ENCODE peak calls at places on chromosomes 5 and 9, in five cellular contexts. One of them, this sample, is unnamed.

GRCh38 chr5:15704397-15704947 is 204.5 kb downstream of the FBXL7 start:
- ATAC-seq in T-cell: no peak
- ATAC-seq in activated CD4-positive, CD25-positive, alpha-beta regulatory T cell treated with anti-CD3 and anti-CD28 coated beads, Interleukin-2, amount 50 U/mL, for 24 hours: no peak
- ATAC-seq in activated CD8-positive, alpha-beta T cell treated with anti-CD3 and anti-CD28 coated beads for 36 hours: no peak
- ATAC-seq in upper lobe of left lung: no peak
- ATAC-seq in this sample: no peak

GRCh38 chr5:77168884-77169254 is 41.6 kb upstream of the PDE8B start:
- ATAC-seq in activated CD4-positive, CD25-positive, alpha-beta regulatory T cell treated with anti-CD3 and anti-CD28 coated beads, Interleukin-2, amount 50 U/mL, for 24 hours: no peak
- ATAC-seq in activated CD8-positive, alpha-beta T cell treated with anti-CD3 and anti-CD28 coated beads for 36 hours: no peak
- ATAC-seq in upper lobe of left lung: no peak
- ATAC-seq in T-cell: no peak
- ATAC-seq in this sample: no peak

GRCh38 chr5:42581845-42582244 is 158.6 kb downstream of the GHR start:
- ATAC-seq in activated CD8-positive, alpha-beta T cell treated with anti-CD3 and anti-CD28 coated beads for 36 hours: no peak
- ATAC-seq in upper lobe of left lung: peak
- ATAC-seq in activated CD4-positive, CD25-positive, alpha-beta regulatory T cell treated with anti-CD3 and anti-CD28 coated beads, Interleukin-2, amount 50 U/mL, for 24 hours: no peak
- ATAC-seq in T-cell: no peak
- ATAC-seq in this sample: peak

GRCh38 chr5:136064510-136064909 is 35.7 kb downstream of the TGFBI start:
- ATAC-seq in activated CD8-positive, alpha-beta T cell treated with anti-CD3 and anti-CD28 coated beads for 36 hours: no peak
- ATAC-seq in upper lobe of left lung: no peak
- ATAC-seq in T-cell: no peak
- ATAC-seq in activated CD4-positive, CD25-positive, alpha-beta regulatory T cell treated with anti-CD3 and anti-CD28 coated beads, Interleukin-2, amount 50 U/mL, for 24 hours: no peak
- ATAC-seq in this sample: no peak

GRCh38 chr9:18857769-18858168 is 175.2 kb downstream of the SAXO1 start:
- ATAC-seq in upper lobe of left lung: no peak
- ATAC-seq in activated CD8-positive, alpha-beta T cell treated with anti-CD3 and anti-CD28 coated beads for 36 hours: no peak
- ATAC-seq in T-cell: no peak
- ATAC-seq in activated CD4-positive, CD25-positive, alpha-beta regulatory T cell treated with anti-CD3 and anti-CD28 coated beads, Interleukin-2, amount 50 U/mL, for 24 hours: no peak
- ATAC-seq in this sample: peak

GRCh38 chr9:95980262-95981125 is 105.0 kb downstream of the ERCC6L2 start:
- ATAC-seq in activated CD8-positive, alpha-beta T cell treated with anti-CD3 and anti-CD28 coated beads for 36 hours: no peak
- ATAC-seq in upper lobe of left lung: no peak
- ATAC-seq in activated CD4-positive, CD25-positive, alpha-beta regulatory T cell treated with anti-CD3 and anti-CD28 coated beads, Interleukin-2, amount 50 U/mL, for 24 hours: peak
- ATAC-seq in T-cell: no peak
- ATAC-seq in this sample: peak

GRCh38 chr5:164204338-164204946 is 699.0 kb downstream of the MAT2B start:
- ATAC-seq in activated CD8-positive, alpha-beta T cell treated with anti-CD3 and anti-CD28 coated beads for 36 hours: no peak
- ATAC-seq in T-cell: no peak
- ATAC-seq in activated CD4-positive, CD25-positive, alpha-beta regulatory T cell treated with anti-CD3 and anti-CD28 coated beads, Interleukin-2, amount 50 U/mL, for 24 hours: no peak
- ATAC-seq in upper lobe of left lung: no peak
- ATAC-seq in this sample: no peak

GRCh38 chr5:115947260-115947659 is 15.0 kb upstream of the LVRN start:
- ATAC-seq in upper lobe of left lung: no peak
- ATAC-seq in T-cell: no peak
- ATAC-seq in activated CD4-positive, CD25-positive, alpha-beta regulatory T cell treated with anti-CD3 and anti-CD28 coated beads, Interleukin-2, amount 50 U/mL, for 24 hours: no peak
- ATAC-seq in activated CD8-positive, alpha-beta T cell treated with anti-CD3 and anti-CD28 coated beads for 36 hours: no peak
- ATAC-seq in this sample: no peak

GRCh38 chr9:137117269-137117731 is 2.8 kb upstream of the DPP7 start:
- ATAC-seq in activated CD4-positive, CD25-positive, alpha-beta regulatory T cell treated with anti-CD3 and anti-CD28 coated beads, Interleukin-2, amount 50 U/mL, for 24 hours: no peak
- ATAC-seq in upper lobe of left lung: no peak
- ATAC-seq in activated CD8-positive, alpha-beta T cell treated with anti-CD3 and anti-CD28 coated beads for 36 hours: no peak
- ATAC-seq in T-cell: no peak
- ATAC-seq in this sample: no peak

GRCh38 chr5:181133610-181134231 is 2.8 kb upstream of the OR2V1 start:
- ATAC-seq in T-cell: no peak
- ATAC-seq in upper lobe of left lung: no peak
- ATAC-seq in activated CD8-positive, alpha-beta T cell treated with anti-CD3 and anti-CD28 coated beads for 36 hours: no peak
- ATAC-seq in activated CD4-positive, CD25-positive, alpha-beta regulatory T cell treated with anti-CD3 and anti-CD28 coated beads, Interleukin-2, amount 50 U/mL, for 24 hours: no peak
- ATAC-seq in this sample: no peak

GRCh38 chr5:136667789-136668188 is 302.4 kb upstream of the TRPC7 start:
- ATAC-seq in T-cell: no peak
- ATAC-seq in activated CD4-positive, CD25-positive, alpha-beta regulatory T cell treated with anti-CD3 and anti-CD28 coated beads, Interleukin-2, amount 50 U/mL, for 24 hours: no peak
- ATAC-seq in upper lobe of left lung: peak
- ATAC-seq in activated CD8-positive, alpha-beta T cell treated with anti-CD3 and anti-CD28 coated beads for 36 hours: no peak
- ATAC-seq in this sample: no peak

GRCh38 chr5:179165421-179166170 is 105.4 kb downstream of the ZNF354C start:
- ATAC-seq in upper lobe of left lung: no peak
- ATAC-seq in activated CD4-positive, CD25-positive, alpha-beta regulatory T cell treated with anti-CD3 and anti-CD28 coated beads, Interleukin-2, amount 50 U/mL, for 24 hours: no peak
- ATAC-seq in T-cell: no peak
- ATAC-seq in activated CD8-positive, alpha-beta T cell treated with anti-CD3 and anti-CD28 coated beads for 36 hours: no peak
- ATAC-seq in this sample: no peak

GRCh38 chr5:17305964-17306725 is 88.7 kb downstream of the BASP1 start:
- ATAC-seq in T-cell: no peak
- ATAC-seq in activated CD4-positive, CD25-positive, alpha-beta regulatory T cell treated with anti-CD3 and anti-CD28 coated beads, Interleukin-2, amount 50 U/mL, for 24 hours: no peak
- ATAC-seq in upper lobe of left lung: peak
- ATAC-seq in activated CD8-positive, alpha-beta T cell treated with anti-CD3 and anti-CD28 coated beads for 36 hours: no peak
- ATAC-seq in this sample: no peak

GRCh38 chr9:76650692-76651091 is 113.5 kb upstream of the PCA3 start:
- ATAC-seq in T-cell: no peak
- ATAC-seq in activated CD4-positive, CD25-positive, alpha-beta regulatory T cell treated with anti-CD3 and anti-CD28 coated beads, Interleukin-2, amount 50 U/mL, for 24 hours: no peak
- ATAC-seq in activated CD8-positive, alpha-beta T cell treated with anti-CD3 and anti-CD28 coated beads for 36 hours: no peak
- ATAC-seq in upper lobe of left lung: no peak
- ATAC-seq in this sample: no peak

GRCh38 chr5:138316355-138316754 is 15.2 kb downstream of the CDC25C start:
- ATAC-seq in activated CD4-positive, CD25-positive, alpha-beta regulatory T cell treated with anti-CD3 and anti-CD28 coated beads, Interleukin-2, amount 50 U/mL, for 24 hours: no peak
- ATAC-seq in T-cell: no peak
- ATAC-seq in upper lobe of left lung: no peak
- ATAC-seq in activated CD8-positive, alpha-beta T cell treated with anti-CD3 and anti-CD28 coated beads for 36 hours: no peak
- ATAC-seq in this sample: no peak

GRCh38 chr9:78871452-78872331 is 574.8 kb downstream of the PSAT1 start:
- ATAC-seq in activated CD4-positive, CD25-positive, alpha-beta regulatory T cell treated with anti-CD3 and anti-CD28 coated beads, Interleukin-2, amount 50 U/mL, for 24 hours: no peak
- ATAC-seq in T-cell: no peak
- ATAC-seq in upper lobe of left lung: no peak
- ATAC-seq in activated CD8-positive, alpha-beta T cell treated with anti-CD3 and anti-CD28 coated beads for 36 hours: no peak
- ATAC-seq in this sample: no peak

GRCh38 chr9:76290555-76290954 is 103.7 kb downstream of the RFK start:
- ATAC-seq in activated CD8-positive, alpha-beta T cell treated with anti-CD3 and anti-CD28 coated beads for 36 hours: no peak
- ATAC-seq in activated CD4-positive, CD25-positive, alpha-beta regulatory T cell treated with anti-CD3 and anti-CD28 coated beads, Interleukin-2, amount 50 U/mL, for 24 hours: no peak
- ATAC-seq in T-cell: no peak
- ATAC-seq in upper lobe of left lung: no peak
- ATAC-seq in this sample: no peak

GRCh38 chr5:54539001-54539400 is 21.4 kb downstream of the SNX18 start:
- ATAC-seq in activated CD8-positive, alpha-beta T cell treated with anti-CD3 and anti-CD28 coated beads for 36 hours: no peak
- ATAC-seq in T-cell: no peak
- ATAC-seq in activated CD4-positive, CD25-positive, alpha-beta regulatory T cell treated with anti-CD3 and anti-CD28 coated beads, Interleukin-2, amount 50 U/mL, for 24 hours: no peak
- ATAC-seq in upper lobe of left lung: no peak
- ATAC-seq in this sample: no peak

GRCh38 chr5:180624630-180625029 is 24.8 kb downstream of the FLT4 start:
- ATAC-seq in activated CD8-positive, alpha-beta T cell treated with anti-CD3 and anti-CD28 coated beads for 36 hours: no peak
- ATAC-seq in upper lobe of left lung: no peak
- ATAC-seq in T-cell: no peak
- ATAC-seq in activated CD4-positive, CD25-positive, alpha-beta regulatory T cell treated with anti-CD3 and anti-CD28 coated beads, Interleukin-2, amount 50 U/mL, for 24 hours: no peak
- ATAC-seq in this sample: no peak

GRCh38 chr5:34529581-34530331 is 126.4 kb upstream of the RAI14 start:
- ATAC-seq in activated CD8-positive, alpha-beta T cell treated with anti-CD3 and anti-CD28 coated beads for 36 hours: no peak
- ATAC-seq in upper lobe of left lung: no peak
- ATAC-seq in activated CD4-positive, CD25-positive, alpha-beta regulatory T cell treated with anti-CD3 and anti-CD28 coated beads, Interleukin-2, amount 50 U/mL, for 24 hours: no peak
- ATAC-seq in T-cell: no peak
- ATAC-seq in this sample: peak

GRCh38 chr9:91349115-91349555 is 12.6 kb downstream of the AUH start:
- ATAC-seq in upper lobe of left lung: no peak
- ATAC-seq in T-cell: no peak
- ATAC-seq in activated CD8-positive, alpha-beta T cell treated with anti-CD3 and anti-CD28 coated beads for 36 hours: peak
- ATAC-seq in activated CD4-positive, CD25-positive, alpha-beta regulatory T cell treated with anti-CD3 and anti-CD28 coated beads, Interleukin-2, amount 50 U/mL, for 24 hours: peak
- ATAC-seq in this sample: no peak

GRCh38 chr9:109937841-109938453 is 157.9 kb downstream of the PALM2AKAP2 start:
- ATAC-seq in T-cell: peak
- ATAC-seq in activated CD4-positive, CD25-positive, alpha-beta regulatory T cell treated with anti-CD3 and anti-CD28 coated beads, Interleukin-2, amount 50 U/mL, for 24 hours: peak
- ATAC-seq in upper lobe of left lung: no peak
- ATAC-seq in activated CD8-positive, alpha-beta T cell treated with anti-CD3 and anti-CD28 coated beads for 36 hours: peak
- ATAC-seq in this sample: no peak

GRCh38 chr5:62603934-62604333 is 25.3 kb downstream of the LRRC70 start:
- ATAC-seq in activated CD4-positive, CD25-positive, alpha-beta regulatory T cell treated with anti-CD3 and anti-CD28 coated beads, Interleukin-2, amount 50 U/mL, for 24 hours: no peak
- ATAC-seq in T-cell: no peak
- ATAC-seq in activated CD8-positive, alpha-beta T cell treated with anti-CD3 and anti-CD28 coated beads for 36 hours: no peak
- ATAC-seq in upper lobe of left lung: no peak
- ATAC-seq in this sample: no peak

GRCh38 chr5:32136342-32136741 is 37.8 kb downstream of the GOLPH3 start:
- ATAC-seq in activated CD8-positive, alpha-beta T cell treated with anti-CD3 and anti-CD28 coated beads for 36 hours: no peak
- ATAC-seq in T-cell: no peak
- ATAC-seq in activated CD4-positive, CD25-positive, alpha-beta regulatory T cell treated with anti-CD3 and anti-CD28 coated beads, Interleukin-2, amount 50 U/mL, for 24 hours: no peak
- ATAC-seq in upper lobe of left lung: no peak
- ATAC-seq in this sample: no peak

GRCh38 chr5:62589504-62589903 is 10.9 kb downstream of the LRRC70 start:
- ATAC-seq in upper lobe of left lung: no peak
- ATAC-seq in T-cell: no peak
- ATAC-seq in activated CD8-positive, alpha-beta T cell treated with anti-CD3 and anti-CD28 coated beads for 36 hours: no peak
- ATAC-seq in activated CD4-positive, CD25-positive, alpha-beta regulatory T cell treated with anti-CD3 and anti-CD28 coated beads, Interleukin-2, amount 50 U/mL, for 24 hours: no peak
- ATAC-seq in this sample: no peak

GRCh38 chr5:39867923-39868322 is 443.1 kb upstream of the DAB2 start:
- ATAC-seq in T-cell: no peak
- ATAC-seq in activated CD4-positive, CD25-positive, alpha-beta regulatory T cell treated with anti-CD3 and anti-CD28 coated beads, Interleukin-2, amount 50 U/mL, for 24 hours: no peak
- ATAC-seq in upper lobe of left lung: no peak
- ATAC-seq in activated CD8-positive, alpha-beta T cell treated with anti-CD3 and anti-CD28 coated beads for 36 hours: no peak
- ATAC-seq in this sample: no peak

GRCh38 chr5:141558150-141558549 is 60.6 kb downstream of the DIAPH1 start:
- ATAC-seq in activated CD4-positive, CD25-positive, alpha-beta regulatory T cell treated with anti-CD3 and anti-CD28 coated beads, Interleukin-2, amount 50 U/mL, for 24 hours: peak
- ATAC-seq in upper lobe of left lung: no peak
- ATAC-seq in T-cell: peak
- ATAC-seq in activated CD8-positive, alpha-beta T cell treated with anti-CD3 and anti-CD28 coated beads for 36 hours: peak
- ATAC-seq in this sample: no peak

GRCh38 chr5:179839328-179840256 is 18.9 kb downstream of the SQSTM1 start:
- ATAC-seq in T-cell: no peak
- ATAC-seq in activated CD8-positive, alpha-beta T cell treated with anti-CD3 and anti-CD28 coated beads for 36 hours: no peak
- ATAC-seq in activated CD4-positive, CD25-positive, alpha-beta regulatory T cell treated with anti-CD3 and anti-CD28 coated beads, Interleukin-2, amount 50 U/mL, for 24 hours: no peak
- ATAC-seq in upper lobe of left lung: peak
- ATAC-seq in this sample: no peak

GRCh38 chr5:148541054-148541835 is 113.1 kb downstream of the HTR4 start:
- ATAC-seq in activated CD8-positive, alpha-beta T cell treated with anti-CD3 and anti-CD28 coated beads for 36 hours: no peak
- ATAC-seq in activated CD4-positive, CD25-positive, alpha-beta regulatory T cell treated with anti-CD3 and anti-CD28 coated beads, Interleukin-2, amount 50 U/mL, for 24 hours: no peak
- ATAC-seq in T-cell: no peak
- ATAC-seq in upper lobe of left lung: no peak
- ATAC-seq in this sample: no peak

GRCh38 chr5:142600611-142601360 is 85.1 kb downstream of the FGF1 start:
- ATAC-seq in T-cell: no peak
- ATAC-seq in activated CD4-positive, CD25-positive, alpha-beta regulatory T cell treated with anti-CD3 and anti-CD28 coated beads, Interleukin-2, amount 50 U/mL, for 24 hours: no peak
- ATAC-seq in upper lobe of left lung: peak
- ATAC-seq in activated CD8-positive, alpha-beta T cell treated with anti-CD3 and anti-CD28 coated beads for 36 hours: no peak
- ATAC-seq in this sample: peak

GRCh38 chr5:116231288-116231687 is 146.5 kb downstream of the COMMD10 start:
- ATAC-seq in T-cell: no peak
- ATAC-seq in upper lobe of left lung: no peak
- ATAC-seq in activated CD8-positive, alpha-beta T cell treated with anti-CD3 and anti-CD28 coated beads for 36 hours: no peak
- ATAC-seq in activated CD4-positive, CD25-positive, alpha-beta regulatory T cell treated with anti-CD3 and anti-CD28 coated beads, Interleukin-2, amount 50 U/mL, for 24 hours: no peak
- ATAC-seq in this sample: no peak

GRCh38 chr9:21684831-21685362 is 117.5 kb upstream of the MTAP start:
- ATAC-seq in activated CD8-positive, alpha-beta T cell treated with anti-CD3 and anti-CD28 coated beads for 36 hours: peak
- ATAC-seq in T-cell: peak
- ATAC-seq in activated CD4-positive, CD25-positive, alpha-beta regulatory T cell treated with anti-CD3 and anti-CD28 coated beads, Interleukin-2, amount 50 U/mL, for 24 hours: peak
- ATAC-seq in upper lobe of left lung: peak
- ATAC-seq in this sample: no peak

This sample was measured in gastroesophageal sphincter.